ENCODE peak calls at places on chromosome 6, in four cellular contexts. One of them, this sample, is unnamed.

GRCh38 chr6:16136536-16137450 is 7.9 kb downstream of the MYLIP start:
- DNase-seq in A549: peak
- DNase-seq in HepG2: no peak
- DNase-seq in K562: peak
- DNase-seq in this sample: no peak

GRCh38 chr6:134510920-134511319 is 193.0 kb upstream of the SGK1 start:
- DNase-seq in HepG2: no peak
- DNase-seq in K562: no peak
- DNase-seq in A549: no peak
- DNase-seq in this sample: no peak

GRCh38 chr6:56246941-56247653 is at the start of gene COL21A1:
- DNase-seq in HepG2: no peak
- DNase-seq in A549: peak
- DNase-seq in K562: no peak
- DNase-seq in this sample: no peak

GRCh38 chr6:20038385-20038784 is 173.9 kb downstream of the MBOAT1 start:
- DNase-seq in HepG2: no peak
- DNase-seq in A549: no peak
- DNase-seq in K562: no peak
- DNase-seq in this sample: no peak

GRCh38 chr6:142884214-142885035 is 60.6 kb downstream of the HIVEP2 start:
- DNase-seq in HepG2: no peak
- DNase-seq in A549: no peak
- DNase-seq in K562: no peak
- DNase-seq in this sample: no peak

GRCh38 chr6:34610819-34611477 is 54.8 kb upstream of the SPDEF start:
- DNase-seq in HepG2: peak
- DNase-seq in A549: peak
- DNase-seq in K562: peak
- DNase-seq in this sample: no peak

GRCh38 chr6:56507517-56507916 is 135.2 kb downstream of the DST start:
- DNase-seq in K562: peak
- DNase-seq in A549: no peak
- DNase-seq in HepG2: no peak
- DNase-seq in this sample: no peak

GRCh38 chr6:78713564-78713963 is 153.8 kb upstream of the IRAK1BP1 start:
- DNase-seq in A549: no peak
- DNase-seq in HepG2: no peak
- DNase-seq in K562: no peak
- DNase-seq in this sample: peak

GRCh38 chr6:129280719-129281118 is 397.8 kb downstream of the LAMA2 start:
- DNase-seq in K562: no peak
- DNase-seq in A549: no peak
- DNase-seq in HepG2: no peak
- DNase-seq in this sample: no peak
- TF ChIP-seq CHD4 in K562: no peak
- TF ChIP-seq CHD4 in A549: no peak
- TF ChIP-seq CHD4 in HepG2: no peak
- TF ChIP-seq CHD4 in this sample: no peak

GRCh38 chr6:52543262-52543661 is 33.6 kb downstream of the TRAM2 start:
- DNase-seq in A549: no peak
- DNase-seq in HepG2: no peak
- DNase-seq in K562: no peak
- DNase-seq in this sample: no peak
- TF ChIP-seq CHD4 in A549: no peak
- TF ChIP-seq CHD4 in HepG2: no peak
- TF ChIP-seq CHD4 in K562: no peak
- TF ChIP-seq CHD4 in this sample: no peak

GRCh38 chr6:41626917-41627316 is 11.4 kb upstream of the MDFI start:
- DNase-seq in K562: no peak
- DNase-seq in A549: no peak
- DNase-seq in HepG2: no peak
- DNase-seq in this sample: no peak
- TF ChIP-seq CHD4 in K562: no peak
- TF ChIP-seq CHD4 in A549: no peak
- TF ChIP-seq CHD4 in HepG2: no peak
- TF ChIP-seq CHD4 in this sample: no peak

DNA sequence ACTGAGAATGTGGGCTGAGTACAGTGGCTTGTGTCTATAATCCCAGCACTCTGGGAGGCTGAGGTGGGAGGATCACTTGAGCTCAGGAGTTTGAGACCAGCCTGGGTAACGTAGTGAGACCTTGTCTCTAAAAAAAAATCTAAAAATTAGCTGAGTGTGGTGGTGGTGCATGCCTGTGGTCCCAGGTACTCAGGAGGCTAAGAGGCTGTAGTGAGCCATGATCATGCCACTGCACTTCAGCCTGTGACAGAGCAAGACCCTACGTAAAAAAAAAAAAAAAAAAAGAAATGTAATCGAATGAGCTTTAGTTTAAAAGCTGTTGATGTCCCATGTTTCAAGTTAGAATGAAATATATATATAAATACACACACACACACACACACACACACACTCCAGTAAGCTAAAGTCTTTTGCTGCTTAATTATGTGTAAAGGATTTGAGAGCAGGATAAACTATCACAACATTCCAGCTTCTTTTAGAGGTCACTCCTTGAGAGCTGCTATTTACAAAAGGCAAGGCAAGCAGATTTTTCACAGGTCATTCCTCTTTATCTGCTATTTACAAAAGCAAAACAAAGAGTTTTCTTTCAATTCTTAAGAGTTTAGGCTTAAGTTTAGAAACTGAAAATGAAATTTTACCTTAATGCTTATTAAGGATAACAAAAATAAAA is 4.7 kb upstream of the MICAL1 start:
- DNase-seq in A549: no peak
- DNase-seq in K562: no peak
- DNase-seq in HepG2: no peak
- DNase-seq in this sample: no peak
- TF ChIP-seq CHD4 in A549: no peak
- TF ChIP-seq CHD4 in K562: no peak
- TF ChIP-seq CHD4 in HepG2: no peak
- TF ChIP-seq CHD4 in this sample: no peak

GRCh38 chr6:26383624-26384417 is 913 bp downstream of the BTN2A2 start:
- DNase-seq in HepG2: no peak
- DNase-seq in A549: peak
- DNase-seq in K562: peak
- DNase-seq in this sample: no peak

GRCh38 chr6:26380256-26380655 is 2.7 kb upstream of the BTN2A2 start:
- DNase-seq in K562: no peak
- DNase-seq in HepG2: no peak
- DNase-seq in A549: no peak
- DNase-seq in this sample: no peak

GRCh38 chr6:26375270-26375669 is 7.6 kb upstream of the BTN2A2 start:
- DNase-seq in HepG2: no peak
- DNase-seq in K562: no peak
- DNase-seq in A549: no peak
- DNase-seq in this sample: no peak

DNA sequence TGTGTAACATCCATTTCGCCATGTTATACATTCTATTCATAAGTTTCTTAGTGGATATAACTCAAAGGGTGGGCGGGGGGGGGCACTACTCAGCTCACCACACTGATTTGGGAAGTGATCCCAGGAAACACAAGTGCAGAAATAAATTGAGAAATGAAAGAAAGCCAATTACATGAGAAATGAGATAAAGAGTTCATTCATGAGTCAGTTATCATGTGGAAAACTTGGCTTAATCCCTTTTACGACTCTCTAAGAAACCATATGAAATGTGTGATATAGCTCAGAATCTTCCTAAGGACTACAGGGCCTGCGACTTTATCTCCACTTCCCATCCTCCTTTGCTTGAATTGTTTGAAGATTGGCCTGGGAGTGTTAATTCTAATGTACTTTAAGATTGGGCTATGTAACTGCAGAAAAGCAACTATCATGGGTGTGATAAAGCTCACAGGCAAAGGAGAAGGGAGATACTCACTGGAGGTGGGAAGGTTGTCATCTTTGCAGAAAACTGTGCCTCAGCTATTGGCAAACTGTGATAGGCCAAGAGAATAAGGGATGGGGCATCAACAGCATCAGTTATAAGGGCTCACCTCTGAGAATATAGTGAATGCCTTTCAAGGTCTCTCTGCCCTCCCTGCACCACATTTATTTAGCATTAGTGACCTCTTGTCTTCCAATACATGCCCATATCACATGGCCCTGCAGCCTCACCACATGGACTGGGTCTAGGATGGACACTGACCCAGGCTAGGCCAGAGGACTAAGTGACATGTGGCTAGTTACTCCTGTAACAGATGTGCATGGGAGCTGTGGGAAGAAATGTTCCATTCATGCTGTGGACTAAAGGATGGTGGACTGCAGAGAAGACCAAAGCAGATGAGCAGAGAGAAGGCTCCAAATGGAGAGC is 3.4 kb upstream of the BTN2A2 start:
- DNase-seq in K562: peak
- DNase-seq in HepG2: no peak
- DNase-seq in A549: no peak
- DNase-seq in this sample: no peak
- TF ChIP-seq CHD4 in K562: no peak
- TF ChIP-seq CHD4 in HepG2: no peak
- TF ChIP-seq CHD4 in A549: no peak
- TF ChIP-seq CHD4 in this sample: no peak

GRCh38 chr6:17762651-17763050 is 55.9 kb upstream of the NUP153 start:
- DNase-seq in K562: no peak
- DNase-seq in HepG2: no peak
- DNase-seq in A549: no peak
- DNase-seq in this sample: no peak

GRCh38 chr6:17768881-17769280 is 62.2 kb upstream of the NUP153 start:
- DNase-seq in K562: no peak
- DNase-seq in A549: no peak
- DNase-seq in HepG2: no peak
- DNase-seq in this sample: no peak

GRCh38 chr6:17768388-17768787 is 61.7 kb upstream of the NUP153 start:
- DNase-seq in K562: peak
- DNase-seq in HepG2: peak
- DNase-seq in A549: no peak
- DNase-seq in this sample: no peak
- TF ChIP-seq CHD4 in K562: no peak
- TF ChIP-seq CHD4 in HepG2: no peak
- TF ChIP-seq CHD4 in A549: no peak
- TF ChIP-seq CHD4 in this sample: no peak

This sample was measured in GM12878.